ENCODE peak calls at places on chromosomes 16 and 17, in five cellular contexts. R is Peyer's patch; U is CD4-positive, CD25-positive, alpha-beta regulatory T cell; Z is breast epithelium; P is left lung. T is an unnamed sample.

GRCh38 chr17:47957591-47958490 is at the start of gene PRR15L:
- DNase-seq in Z (peak; percentile 71), R (peak; percentile 87), P (no peak), U (no peak), T (no peak)

GRCh38 chr17:36921131-36921851 is 16.0 kb upstream of the LHX1 start:
- DNase-seq in R (no peak), U (peak; percentile 63), P (no peak), Z (no peak), T (no peak)

GRCh38 chr17:80270836-80271235 is 10.2 kb downstream of the RNF213 start:
- DNase-seq in U (peak; percentile 64), P (no peak), R (no peak), Z (no peak), T (no peak)

GRCh38 chr16:81279375-81279774 is 35.4 kb upstream of the GAN start:
- DNase-seq in Z (no peak), U (no peak), P (no peak), R (no peak), T (no peak)

GRCh38 chr16:64679976-64680375 is 441.9 kb downstream of the CDH11 start:
- DNase-seq in U (no peak), P (no peak), Z (no peak), R (no peak), T (no peak)

GRCh38 chr17:44097110-44097810 is 26.2 kb downstream of the HDAC5 start:
- DNase-seq in R (no peak), U (no peak), P (no peak), Z (no peak), T (no peak)

GRCh38 chr16:82412770-82413169 is 214.0 kb upstream of the CDH13 start:
- DNase-seq in P (no peak), U (no peak), Z (no peak), R (no peak), T (no peak)

GRCh38 chr16:73000020-73000906 is 47.7 kb downstream of the ZFHX3 start:
- DNase-seq in Z (peak; percentile 82), U (no peak), R (no peak), P (no peak), T (no peak)

GRCh38 chr17:58991718-58992331 is 114.9 kb downstream of the TRIM37 start:
- DNase-seq in Z (no peak), U (no peak), R (peak; percentile 57), P (no peak), T (no peak)

GRCh38 chr17:29215717-29216116 is 30.9 kb upstream of the CRYBA1 start:
- DNase-seq in P (no peak), Z (no peak), U (no peak), R (no peak), T (no peak)

GRCh38 chr17:73384926-73385325 is 73.1 kb upstream of the CDC42EP4 start:
- DNase-seq in Z (no peak), R (no peak), U (no peak), P (peak; percentile 33), T (no peak)

GRCh38 chr16:35525979-35526590 is 2066.7 kb downstream of the TP53TG3F start:
- DNase-seq in P (no peak), Z (no peak), R (no peak), U (no peak), T (no peak)

GRCh38 chr16:35639233-35640205 is 2180.1 kb downstream of the TP53TG3F start:
- DNase-seq in P (no peak), U (no peak), R (no peak), Z (no peak), T (no peak)

GRCh38 chr17:35084987-35085386 is 21.5 kb upstream of the RFFL start:
- DNase-seq in P (no peak), R (no peak), Z (no peak), U (no peak), T (no peak)

GRCh38 chr17:64133546-64134215 is 3.7 kb upstream of the ERN1 start:
- DNase-seq in R (no peak), P (no peak), Z (no peak), U (peak; percentile 78), T (no peak)

GRCh38 chr17:42009170-42009569 is 8.1 kb downstream of the DNAJC7 start:
- DNase-seq in P (no peak), R (no peak), U (no peak), Z (no peak), T (no peak)

GRCh38 chr17:9862949-9863348 is 37.2 kb downstream of the GLP2R start:
- DNase-seq in Z (no peak), R (no peak), P (no peak), U (no peak), T (no peak)

GRCh38 chr17:81839301-81839700 is 4.5 kb upstream of the PPP1R27 start:
- DNase-seq in Z (no peak), U (no peak), P (no peak), R (peak; percentile 39), T (no peak)

GRCh38 chr17:57876023-57876865 is 26.4 kb upstream of the MRPS23 start:
- DNase-seq in U (no peak), Z (no peak), R (no peak), P (no peak), T (no peak)

GRCh38 chr16:2514333-2515179 is 804 bp downstream of the ATP6V0C start:
- DNase-seq in Z (peak; percentile 64), R (no peak), P (peak; percentile 88), U (peak; percentile 39), T (no peak)

GRCh38 chr17:82804442-82805191 is 35.2 kb downstream of the ZNF750 start:
- DNase-seq in R (no peak), U (no peak), P (peak; percentile 76), Z (peak; percentile 41), T (peak; percentile 83)

GRCh38 chr16:339680-340079 is 12.8 kb downstream of the AXIN1 start:
- DNase-seq in Z (no peak), R (no peak), U (peak; percentile 52), P (peak; percentile 81), T (no peak)

GRCh38 chr17:35002876-35003551 is 22.7 kb downstream of the LIG3 start:
- DNase-seq in P (no peak), U (no peak), Z (no peak), R (no peak), T (no peak)

GRCh38 chr16:48609453-48610023 is 442 bp downstream of the N4BP1 start:
- DNase-seq in P (peak; percentile 91), Z (no peak), R (peak; percentile 58), U (peak; percentile 67), T (peak; percentile 67)

GRCh38 chr16:70700101-70701020 is 14.5 kb upstream of the MTSS2 start:
- DNase-seq in U (no peak), P (no peak), R (no peak), Z (peak; percentile 80), T (peak; percentile 68)

GRCh38 chr17:7676533-7676932 is 10.8 kb downstream of the TP53 start:
- DNase-seq in P (peak; percentile 41), Z (no peak), U (no peak), R (no peak), T (no peak)

GRCh38 chr16:51151951-51152663 is 1.0 kb upstream of the SALL1 start:
- DNase-seq in Z (no peak), P (peak; percentile 68), U (no peak), R (no peak), T (no peak)

GRCh38 chr17:80807882-80808281 is 183.8 kb upstream of the CHMP6 start:
- DNase-seq in R (no peak), P (no peak), U (no peak), Z (no peak), T (no peak)

GRCh38 chr16:65126845-65127624 is 5.2 kb upstream of the CDH11 start:
- DNase-seq in P (no peak), Z (no peak), U (peak; percentile 16), R (no peak), T (no peak)

GRCh38 chr16:2956566-2956956 is 7.5 kb upstream of the KREMEN2 start:
- DNase-seq in Z (no peak), U (no peak), P (no peak), R (no peak), T (no peak)

GRCh38 chr16:65148804-65149203 is 26.9 kb upstream of the CDH11 start:
- DNase-seq in Z (no peak), U (no peak), P (no peak), R (no peak), T (no peak)

GRCh38 chr16:2452650-2453049 is 7.3 kb upstream of the TEDC2 start:
- DNase-seq in Z (no peak), P (no peak), R (no peak), U (no peak), T (no peak)

GRCh38 chr17:35051579-35052239 is 11.8 kb downstream of the RFFL start:
- DNase-seq in Z (no peak), P (no peak), U (peak; percentile 23), R (no peak), T (no peak)

GRCh38 chr17:71516149-71516548 is 604.7 kb upstream of the SOX9 start:
- DNase-seq in P (no peak), R (no peak), Z (no peak), U (no peak), T (no peak)

GRCh38 chr17:31581491-31581890 is 190.0 kb downstream of the RAB11FIP4 start:
- DNase-seq in R (no peak), P (no peak), U (no peak), Z (no peak), T (peak; percentile 84)

GRCh38 chr16:59665618-59666220 is 931.6 kb upstream of the GOT2 start:
- DNase-seq in Z (no peak), P (no peak), R (no peak), U (no peak), T (no peak)

GRCh38 chr17:18101828-18102227 is 6.7 kb upstream of the MYO15A start:
- DNase-seq in U (no peak), Z (no peak), P (no peak), R (no peak), T (no peak)
- H3K36me3 ChIP-seq in U (peaks cover 73% of the 10 kb centered on the region), Z (peaks cover 6% of the 10 kb centered on the region), P (peaks cover 94% of the 10 kb centered on the region), R (no peaks in the 10 kb centered on the region), T (peaks cover 79% of the 10 kb centered on the region)

DNA sequence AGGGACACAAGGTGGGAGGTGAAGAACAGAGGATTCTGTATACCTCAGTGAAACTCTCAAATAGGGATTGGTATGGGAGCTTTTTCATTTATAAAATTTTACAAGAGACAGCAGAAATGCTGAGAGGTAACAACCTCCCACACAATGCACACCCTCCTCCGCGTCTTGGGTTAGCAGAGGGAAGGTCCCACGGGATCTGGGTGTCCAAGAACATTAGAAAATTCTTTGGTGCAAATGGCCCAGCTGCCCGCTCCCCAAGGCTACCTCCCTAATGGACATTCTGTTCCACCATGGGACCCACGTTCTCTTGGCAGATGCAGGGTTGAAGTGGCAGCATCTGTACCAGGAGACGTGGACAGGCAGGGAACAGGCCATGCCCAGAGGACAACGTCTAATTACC is 22.5 kb downstream of the GPR139 start:
- DNase-seq in U (no peak), R (no peak), P (no peak), Z (no peak), T (no peak)
- H3K36me3 ChIP-seq in U (no peaks in the 10 kb centered on the region), R (no peaks in the 10 kb centered on the region), P (no peaks in the 10 kb centered on the region), Z (no peaks in the 10 kb centered on the region), T (no peaks in the 10 kb centered on the region)

GRCh38 chr16:87838643-87839541 is 30.4 kb downstream of the SLC7A5 start:
- DNase-seq in U (no peak), R (peak; percentile 66), P (no peak), Z (no peak), T (no peak)
- H3K36me3 ChIP-seq in U (peaks cover 60% of the 10 kb centered on the region), R (no peaks in the 10 kb centered on the region), P (peaks cover 82% of the 10 kb centered on the region), Z (no peaks in the 10 kb centered on the region), T (no peaks in the 10 kb centered on the region)

DNA sequence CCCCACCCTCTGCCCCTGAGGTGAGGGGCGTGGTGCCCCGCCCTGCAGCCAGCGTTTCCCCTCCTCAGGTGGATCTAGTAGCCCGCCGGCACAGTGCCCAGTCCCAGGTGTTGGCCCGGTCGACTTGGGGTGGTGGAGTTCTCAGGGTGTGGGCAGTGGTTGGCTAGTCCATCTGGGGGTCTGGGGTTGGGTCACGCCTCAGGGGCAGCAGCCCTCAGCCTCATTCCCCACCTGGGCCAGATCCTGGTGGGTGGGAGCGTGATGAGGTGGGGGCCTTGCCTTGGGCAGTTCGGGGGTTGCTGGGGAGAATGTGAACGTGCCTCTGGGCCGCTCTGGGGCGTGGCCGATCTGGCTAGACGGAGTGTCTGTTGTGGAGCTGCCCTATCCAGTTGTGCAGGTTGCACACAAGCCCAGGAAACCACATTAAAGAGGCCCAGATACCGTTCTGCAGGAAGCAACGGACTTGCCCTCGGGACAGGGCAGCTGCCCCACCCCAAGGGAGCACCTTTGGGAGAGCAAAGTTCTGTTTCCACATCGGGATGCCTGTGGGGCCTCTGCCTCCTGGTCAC is 32.0 kb downstream of the GSE1 start:
- DNase-seq in Z (no peak), R (no peak), U (peak; percentile 10), P (no peak), T (no peak)
- H3K36me3 ChIP-seq in Z (no peaks in the 10 kb centered on the region), R (no peaks in the 10 kb centered on the region), U (no peaks in the 10 kb centered on the region), P (peaks cover 55% of the 10 kb centered on the region), T (peaks cover 18% of the 10 kb centered on the region)

T was measured in ascending aorta.